ENCODE peak calls at places on chromosomes 4 and X, in four cellular contexts. One of them, this sample, is unnamed.

GRCh38 chrX:54482839-54483593 is 13.0 kb downstream of the FGD1 start:
- DNase-seq in MG63: no peak
- DNase-seq in hypothalamus: no peak
- DNase-seq in chondrocyte: no peak
- DNase-seq in this sample: no peak

GRCh38 chr4:6705638-6706037 is 4.0 kb downstream of the MRFAP1L1 start:
- DNase-seq in hypothalamus: no peak
- DNase-seq in chondrocyte: no peak
- DNase-seq in MG63: no peak
- DNase-seq in this sample: no peak

GRCh38 chr4:52103314-52103713 is 52.2 kb downstream of the SPATA18 start:
- DNase-seq in hypothalamus: no peak
- DNase-seq in MG63: no peak
- DNase-seq in chondrocyte: no peak
- DNase-seq in this sample: no peak

GRCh38 chr4:98976716-98977115 is 18.8 kb upstream of the METAP1 start:
- DNase-seq in chondrocyte: no peak
- DNase-seq in hypothalamus: no peak
- DNase-seq in MG63: peak
- DNase-seq in this sample: no peak

GRCh38 chrX:39313149-39313548 is 511.9 kb downstream of the MID1IP1 start:
- DNase-seq in hypothalamus: no peak
- DNase-seq in chondrocyte: no peak
- DNase-seq in MG63: no peak
- DNase-seq in this sample: no peak

GRCh38 chrX:135463937-135464336 is 42.2 kb downstream of the SMIM10L2A start:
- DNase-seq in hypothalamus: no peak
- DNase-seq in chondrocyte: no peak
- DNase-seq in MG63: peak
- DNase-seq in this sample: no peak

GRCh38 chrX:47796433-47796906 is 40.2 kb upstream of the ZNF81 start:
- DNase-seq in hypothalamus: no peak
- DNase-seq in MG63: peak
- DNase-seq in chondrocyte: no peak
- DNase-seq in this sample: no peak

GRCh38 chr4:73608677-73609594 is 11.3 kb downstream of the RASSF6 start:
- DNase-seq in MG63: peak
- DNase-seq in hypothalamus: no peak
- DNase-seq in chondrocyte: no peak
- DNase-seq in this sample: no peak

GRCh38 chrX:95903490-95903889 is 781.2 kb upstream of the DIAPH2 start:
- DNase-seq in hypothalamus: no peak
- DNase-seq in chondrocyte: no peak
- DNase-seq in MG63: no peak
- DNase-seq in this sample: no peak

GRCh38 chr4:3655485-3656429 is 110.4 kb upstream of the ADRA2C start:
- DNase-seq in MG63: no peak
- DNase-seq in hypothalamus: no peak
- DNase-seq in chondrocyte: no peak
- DNase-seq in this sample: no peak

GRCh38 chr4:119204898-119205297 is 7.6 kb upstream of the USP53 start:
- DNase-seq in MG63: no peak
- DNase-seq in chondrocyte: no peak
- DNase-seq in hypothalamus: no peak
- DNase-seq in this sample: no peak